ENCODE peak calls at places on chromosomes 16 and 17, in ten cellular contexts. T, H, P, K, B, F, V, E, I and D are unnamed samples.

GRCh38 chr16:3175157-3176153 is 12.5 kb upstream of the OR1F1 start:
- DNase-seq in I (no peak), V (no peak), K (peak), E (no peak), T (peak), F (no peak), H (no peak), P (no peak), B (no peak), D (no peak)

GRCh38 chr17:12431188-12431587 is 234.5 kb upstream of the MYOCD start:
- DNase-seq in F (no peak), T (no peak), K (no peak), V (no peak), I (no peak), B (no peak), E (no peak), H (no peak), P (no peak), D (no peak)

GRCh38 chr17:32546031-32546444 is 59.2 kb downstream of the CDK5R1 start:
- DNase-seq in F (no peak), T (peak), E (no peak), V (no peak), K (peak), P (peak), I (no peak), H (no peak), B (peak), D (no peak)

GRCh38 chr17:49676276-49676868 is 1.5 kb downstream of the SPOP start:
- DNase-seq in B (no peak), H (peak), V (no peak), F (no peak), E (no peak), P (no peak), K (peak), T (no peak), I (no peak), D (peak)

GRCh38 chr17:72556944-72557826 is 436.4 kb downstream of the SOX9 start:
- DNase-seq in P (peak), E (peak), T (peak), B (peak), F (peak), K (peak), V (peak), I (peak), H (peak), D (peak)

GRCh38 chr16:81879625-81880024 is 100.5 kb downstream of the PLCG2 start:
- DNase-seq in V (no peak), I (no peak), K (no peak), H (no peak), E (no peak), B (no peak), P (no peak), T (peak), F (no peak), D (peak)

GRCh38 chr17:82105882-82106696 is 8.1 kb upstream of the FASN start:
- DNase-seq in E (peak), B (no peak), F (peak), P (peak), V (peak), T (peak), K (peak), I (peak), H (no peak), D (peak)

GRCh38 chr16:66486773-66487579 is 59.9 kb downstream of the BEAN1 start:
- DNase-seq in T (no peak), H (peak), E (no peak), P (no peak), I (no peak), B (no peak), V (no peak), K (peak), F (peak), D (peak)

GRCh38 chr17:79007504-79008381 is 1.8 kb downstream of the CANT1 start:
- DNase-seq in F (no peak), E (no peak), P (no peak), H (no peak), K (no peak), V (no peak), B (no peak), I (no peak), T (no peak), D (no peak)

GRCh38 chr16:14056970-14057369 is 14.1 kb upstream of the MRTFB start:
- DNase-seq in P (no peak), V (no peak), B (no peak), K (peak), I (no peak), H (peak), T (no peak), F (no peak), E (no peak), D (no peak)

GRCh38 chr17:31580331-31581021 is 189.0 kb downstream of the RAB11FIP4 start:
- DNase-seq in V (no peak), T (no peak), I (no peak), F (no peak), H (peak), E (no peak), P (no peak), K (peak), B (no peak), D (no peak)

GRCh38 chr16:49120631-49121030 is 161.0 kb downstream of the CBLN1 start:
- DNase-seq in K (no peak), T (no peak), I (no peak), H (no peak), E (no peak), B (no peak), F (no peak), V (no peak), P (no peak), D (no peak)

GRCh38 chr17:76420356-76421053 is 32.4 kb downstream of the UBE2O start:
- DNase-seq in P (no peak), K (no peak), T (no peak), E (no peak), H (no peak), F (no peak), V (no peak), I (no peak), B (no peak), D (no peak)

GRCh38 chr17:50762177-50762576 is 5.1 kb downstream of the ANKRD40CL start:
- DNase-seq in I (no peak), P (no peak), B (no peak), E (no peak), F (no peak), T (no peak), H (no peak), K (no peak), V (no peak), D (no peak)

GRCh38 chr16:71893888-71894228 is 1.5 kb upstream of the IST1 start:
- DNase-seq in E (no peak), B (no peak), F (no peak), T (no peak), I (no peak), P (no peak), H (no peak), K (no peak), V (no peak), D (no peak)

GRCh38 chr17:81831957-81832607 is 1.0 kb downstream of the MCRIP1 start:
- DNase-seq in F (no peak), K (peak), V (peak), H (peak), E (peak), T (no peak), I (no peak), B (no peak), P (peak), D (peak)

GRCh38 chr16:69339289-69340094 is at the start of the genes COG8 and NIP7:
- DNase-seq in H (peak), T (peak), P (peak), E (peak), K (peak), F (peak), I (peak), V (peak), B (peak), D (peak)

GRCh38 chr17:75749545-75750389 is 15.2 kb downstream of the GALK1 start:
- DNase-seq in P (peak), B (peak), I (peak), V (peak), F (peak), K (peak), H (peak), E (peak), T (peak), D (peak)

GRCh38 chr16:70388281-70388680 is 41.6 kb downstream of the DDX19A start:
- DNase-seq in V (no peak), E (no peak), F (no peak), I (no peak), B (peak), H (no peak), K (no peak), P (no peak), T (no peak), D (no peak)

GRCh38 chr17:19301274-19301946 is 61.1 kb downstream of the B9D1 start:
- DNase-seq in B (no peak), H (no peak), E (no peak), P (no peak), K (no peak), I (no peak), F (no peak), T (no peak), V (no peak), D (no peak)

GRCh38 chr16:17289050-17289449 is 181.7 kb downstream of the XYLT1 start:
- DNase-seq in K (no peak), I (no peak), V (no peak), P (no peak), T (no peak), F (no peak), B (no peak), E (no peak), H (no peak), D (no peak)